ENCODE peak calls at places on chromosomes 5 and 9, in six cellular contexts. U is activated CD8-positive, alpha-beta T cell treated with anti-CD3 and anti-CD28 coated beads for 36 hours; F is heart left ventricle; C is AG09309; L is endothelial cell; N is HFFc6. G is an unnamed sample.

GRCh38 chr5:171647043-171647899 is 138.3 kb upstream of the SMIM23 start:
- DNase-seq in U (no peak), F (no peak), C (peak), L (no peak), N (no peak), G (no peak)

GRCh38 chr5:67149057-67149634 is 47.5 kb downstream of the CD180 start:
- DNase-seq in U (no peak), F (no peak), C (no peak), L (no peak), N (no peak), G (no peak)

GRCh38 chr5:144453753-144454152 is 283.1 kb downstream of the KCTD16 start:
- DNase-seq in U (no peak), F (no peak), C (no peak), L (no peak), N (no peak), G (no peak)

GRCh38 chr5:142977363-142978051 is 207.3 kb downstream of the ARHGAP26 start:
- DNase-seq in U (peak), F (no peak), C (peak), L (no peak), N (peak), G (peak)

GRCh38 chr9:69874301-69875060 is 53.9 kb downstream of the CFAP95 start:
- DNase-seq in U (no peak), F (no peak), C (peak), L (no peak), N (peak), G (no peak)

GRCh38 chr9:135494791-135495559 is 5.5 kb upstream of the MRPS2 start:
- DNase-seq in U (no peak), F (peak), C (no peak), L (no peak), N (no peak), G (no peak)

GRCh38 chr5:9715891-9716335 is 85.8 kb upstream of the TAS2R1 start:
- DNase-seq in U (no peak), F (no peak), C (no peak), L (no peak), N (peak), G (no peak)

GRCh38 chr5:149271717-149272558 is at the start of gene AFAP1L1:
- DNase-seq in U (peak), F (peak), C (no peak), L (peak), N (peak), G (no peak)

GRCh38 chr9:86487222-86487841 is 133.1 kb upstream of the TUT7 start:
- DNase-seq in U (no peak), F (no peak), C (peak), L (no peak), N (peak), G (peak)

GRCh38 chr5:54673523-54674225 is 156.1 kb downstream of the SNX18 start:
- DNase-seq in U (peak), F (peak), C (no peak), L (no peak), N (no peak), G (no peak)

GRCh38 chr5:88729476-88730182 is 153.4 kb downstream of the MEF2C start:
- DNase-seq in U (peak), F (no peak), C (peak), L (peak), N (peak), G (no peak)

GRCh38 chr5:60826653-60827052 is 17.4 kb downstream of the ELOVL7 start:
- DNase-seq in U (no peak), F (no peak), C (no peak), L (no peak), N (no peak), G (peak)

GRCh38 chr5:179134511-179134910 is 74.3 kb downstream of the ZNF354C start:
- DNase-seq in U (no peak), F (peak), C (no peak), L (no peak), N (no peak), G (no peak)

GRCh38 chr9:105355810-105356209 is 92.0 kb upstream of the FSD1L start:
- DNase-seq in U (peak), F (no peak), C (no peak), L (no peak), N (no peak), G (no peak)

GRCh38 chr5:78747703-78748359 is 99.3 kb upstream of the LHFPL2 start:
- DNase-seq in U (no peak), F (no peak), C (peak), L (no peak), N (peak), G (no peak)

GRCh38 chr5:139985733-139986132 is 57.4 kb downstream of the NRG2 start:
- DNase-seq in U (no peak), F (no peak), C (peak), L (no peak), N (peak), G (no peak)

GRCh38 chr5:10297646-10298204 is 10.0 kb downstream of the CMBL start:
- DNase-seq in U (no peak), F (no peak), C (no peak), L (no peak), N (no peak), G (no peak)

GRCh38 chr9:121703014-121703734 is 51.7 kb downstream of the DAB2IP start:
- DNase-seq in U (no peak), F (no peak), C (no peak), L (no peak), N (no peak), G (no peak)

GRCh38 chr9:16921855-16922254 is 51.4 kb upstream of the BNC2 start:
- DNase-seq in U (no peak), F (no peak), C (no peak), L (no peak), N (peak), G (no peak)

GRCh38 chr5:175668006-175668405 is 10.1 kb downstream of the HRH2 start:
- DNase-seq in U (no peak), F (no peak), C (no peak), L (no peak), N (no peak), G (no peak)

GRCh38 chr5:168727547-168728120 is 148.5 kb upstream of the PANK3 start:
- DNase-seq in U (no peak), F (no peak), C (no peak), L (no peak), N (no peak), G (no peak)

GRCh38 chr5:143405747-143406098 is 2.2 kb upstream of the NR3C1 start:
- DNase-seq in U (no peak), F (no peak), C (no peak), L (no peak), N (no peak), G (no peak)

GRCh38 chr9:134515026-134515821 is 126.4 kb upstream of the COL5A1 start:
- DNase-seq in U (no peak), F (peak), C (no peak), L (no peak), N (no peak), G (no peak)

GRCh38 chr9:16532272-16532671 is 338.2 kb downstream of the BNC2 start:
- DNase-seq in U (no peak), F (no peak), C (no peak), L (no peak), N (no peak), G (no peak)

GRCh38 chr9:96021616-96022444 is 146.3 kb downstream of the ERCC6L2 start:
- DNase-seq in U (peak), F (peak), C (no peak), L (peak), N (no peak), G (peak)

GRCh38 chr5:138243794-138244193 is 30.6 kb downstream of the GFRA3 start:
- DNase-seq in U (no peak), F (no peak), C (no peak), L (no peak), N (no peak), G (no peak)

GRCh38 chr5:53512539-53512938 is 32.1 kb downstream of the FST start:
- DNase-seq in U (no peak), F (no peak), C (no peak), L (no peak), N (no peak), G (no peak)

GRCh38 chr5:158522001-158522400 is 577.7 kb downstream of the EBF1 start:
- DNase-seq in U (no peak), F (no peak), C (peak), L (no peak), N (no peak), G (no peak)

GRCh38 chr9:14652729-14653377 is 40.4 kb downstream of the ZDHHC21 start:
- DNase-seq in U (no peak), F (no peak), C (no peak), L (no peak), N (peak), G (no peak)

GRCh38 chr5:143557061-143557818 is 153.8 kb upstream of the NR3C1 start:
- DNase-seq in U (no peak), F (no peak), C (no peak), L (no peak), N (peak), G (no peak)

GRCh38 chr5:32280656-32281081 is 32.1 kb downstream of the MTMR12 start:
- DNase-seq in U (peak), F (no peak), C (no peak), L (no peak), N (no peak), G (peak)

GRCh38 chr5:109859537-109859936 is 169.8 kb downstream of the MAN2A1 start:
- DNase-seq in U (no peak), F (no peak), C (no peak), L (no peak), N (no peak), G (no peak)

GRCh38 chr5:163503106-163504090 is 2.0 kb upstream of the MAT2B start:
- DNase-seq in U (peak), F (peak), C (no peak), L (peak), N (peak), G (peak)

GRCh38 chr9:3931996-3932906 is 367.6 kb downstream of the GLIS3 start:
- DNase-seq in U (no peak), F (no peak), C (peak), L (no peak), N (peak), G (no peak)

GRCh38 chr5:112161392-112161748 is 257.7 kb downstream of the EPB41L4A start:
- DNase-seq in U (no peak), F (no peak), C (no peak), L (no peak), N (no peak), G (no peak)

GRCh38 chr9:32603914-32604852 is 31.2 kb upstream of the NDUFB6 start:
- DNase-seq in U (no peak), F (no peak), C (no peak), L (peak), N (peak), G (no peak)

GRCh38 chr5:78320461-78320860 is 26.0 kb upstream of the AP3B1 start:
- DNase-seq in U (no peak), F (no peak), C (peak), L (no peak), N (peak), G (peak)

GRCh38 chr5:136086776-136087566 is 45.7 kb upstream of the SMAD5 start:
- DNase-seq in U (no peak), F (no peak), C (no peak), L (no peak), N (no peak), G (no peak)
- TF ChIP-seq CTCF in U (no peak), F (no peak), C (no peak), L (no peak), N (no peak), G (no peak)

GRCh38 chr5:36739751-36740221 is 133.4 kb downstream of the SLC1A3 start:
- DNase-seq in U (peak), F (peak), C (no peak), L (peak), N (peak), G (peak)
- TF ChIP-seq CTCF in U (peak), F (peak), C (peak), L (peak), N (peak), G (peak)

GRCh38 chr9:124357591-124358361 is 57.5 kb downstream of the PSMB7 start:
- DNase-seq in U (no peak), F (no peak), C (no peak), L (no peak), N (no peak), G (no peak)
- TF ChIP-seq CTCF in U (no peak), F (no peak), C (no peak), L (no peak), N (peak), G (no peak)

DNA sequence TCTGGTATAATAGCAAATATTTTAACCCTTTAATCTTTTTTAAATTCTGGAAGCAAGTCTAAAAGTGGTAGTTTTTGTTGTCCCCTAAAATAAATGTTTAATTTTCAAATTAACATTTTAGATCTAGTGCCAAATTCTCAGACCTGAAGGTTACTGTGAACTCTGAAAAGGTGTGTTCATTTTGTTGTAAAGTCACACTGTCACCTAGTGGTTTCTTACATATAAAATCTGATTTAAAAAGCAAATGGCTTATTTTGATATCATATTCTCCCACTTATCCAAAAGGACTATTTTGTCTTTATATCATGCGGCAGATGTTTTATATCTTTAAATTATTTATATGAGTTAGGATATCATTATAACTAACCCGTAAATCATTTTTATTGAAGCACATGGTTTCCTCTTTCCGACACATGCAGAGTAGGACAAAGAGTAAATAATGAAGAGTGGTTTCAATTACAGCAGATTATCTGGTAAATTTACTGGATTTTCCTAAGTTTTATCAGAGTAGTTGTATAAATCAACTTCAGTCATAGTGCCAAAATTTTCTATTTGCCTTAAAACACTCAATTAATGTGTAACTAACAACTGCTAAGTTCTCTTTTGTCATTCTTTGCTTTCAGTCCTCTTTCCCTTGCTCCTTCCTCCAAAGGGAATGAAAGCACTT is 189.4 kb downstream of the COX7C start:
- DNase-seq in U (no peak), F (no peak), C (no peak), L (no peak), N (no peak), G (no peak)
- TF ChIP-seq CTCF in U (no peak), F (no peak), C (no peak), L (no peak), N (no peak), G (no peak)

DNA sequence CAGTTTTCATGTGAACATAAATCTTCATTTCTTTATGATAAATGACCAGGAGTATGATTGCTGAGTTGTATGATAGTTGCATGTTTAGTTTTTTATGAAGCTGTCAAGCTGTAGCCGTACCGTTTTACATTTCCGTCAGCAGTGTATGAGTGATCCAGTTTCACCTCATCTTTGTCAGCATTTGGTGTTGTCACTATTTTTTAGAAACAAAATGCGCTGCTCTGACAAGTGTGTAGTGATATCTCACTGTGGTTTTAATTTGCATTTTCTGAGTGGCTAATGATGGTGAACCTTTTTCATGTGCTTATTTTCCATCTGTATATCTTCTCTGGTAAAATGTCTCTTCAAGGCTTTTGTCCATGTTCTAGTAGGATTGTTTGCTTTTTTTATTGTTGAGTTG is 6.7 kb upstream of the SPATA31D1 start:
- DNase-seq in U (no peak), F (no peak), C (no peak), L (no peak), N (no peak), G (no peak)
- TF ChIP-seq CTCF in U (no peak), F (no peak), C (no peak), L (no peak), N (no peak), G (no peak)

GRCh38 chr5:113512341-113512740 is 1.2 kb upstream of the YTHDC2 start:
- DNase-seq in U (no peak), F (no peak), C (no peak), L (no peak), N (no peak), G (no peak)

GRCh38 chr5:113510836-113511451 is 2.5 kb upstream of the YTHDC2 start:
- DNase-seq in U (no peak), F (no peak), C (no peak), L (no peak), N (peak), G (peak)

GRCh38 chr5:113514263-113514590 is 733 bp downstream of the YTHDC2 start:
- DNase-seq in U (no peak), F (no peak), C (no peak), L (no peak), N (no peak), G (peak)

GRCh38 chr5:113508756-113509155 is 4.7 kb upstream of the YTHDC2 start:
- DNase-seq in U (no peak), F (no peak), C (no peak), L (no peak), N (no peak), G (no peak)

GRCh38 chr5:113513384-113514262 is at the start of gene YTHDC2:
- DNase-seq in U (peak), F (peak), C (peak), L (peak), N (peak), G (peak)
- TF ChIP-seq CTCF in U (no peak), F (peak), C (peak), L (no peak), N (no peak), G (peak)

GRCh38 chr5:57341380-57341979 is 141.1 kb downstream of the ACTBL2 start:
- DNase-seq in U (no peak), F (no peak), C (no peak), L (no peak), N (no peak), G (no peak)

GRCh38 chr5:57338849-57339340 is 143.7 kb downstream of the ACTBL2 start:
- DNase-seq in U (no peak), F (no peak), C (no peak), L (no peak), N (no peak), G (no peak)

GRCh38 chr5:57340681-57341080 is 141.9 kb downstream of the ACTBL2 start:
- DNase-seq in U (no peak), F (no peak), C (no peak), L (no peak), N (no peak), G (no peak)

GRCh38 chr5:57335092-57335491 is 147.5 kb downstream of the ACTBL2 start:
- DNase-seq in U (no peak), F (no peak), C (no peak), L (no peak), N (peak), G (no peak)

GRCh38 chr5:57338068-57338848 is 144.4 kb downstream of the ACTBL2 start:
- DNase-seq in U (peak), F (no peak), C (no peak), L (peak), N (peak), G (peak)
- TF ChIP-seq CTCF in U (peak), F (peak), C (peak), L (peak), N (peak), G (peak)

DNA sequence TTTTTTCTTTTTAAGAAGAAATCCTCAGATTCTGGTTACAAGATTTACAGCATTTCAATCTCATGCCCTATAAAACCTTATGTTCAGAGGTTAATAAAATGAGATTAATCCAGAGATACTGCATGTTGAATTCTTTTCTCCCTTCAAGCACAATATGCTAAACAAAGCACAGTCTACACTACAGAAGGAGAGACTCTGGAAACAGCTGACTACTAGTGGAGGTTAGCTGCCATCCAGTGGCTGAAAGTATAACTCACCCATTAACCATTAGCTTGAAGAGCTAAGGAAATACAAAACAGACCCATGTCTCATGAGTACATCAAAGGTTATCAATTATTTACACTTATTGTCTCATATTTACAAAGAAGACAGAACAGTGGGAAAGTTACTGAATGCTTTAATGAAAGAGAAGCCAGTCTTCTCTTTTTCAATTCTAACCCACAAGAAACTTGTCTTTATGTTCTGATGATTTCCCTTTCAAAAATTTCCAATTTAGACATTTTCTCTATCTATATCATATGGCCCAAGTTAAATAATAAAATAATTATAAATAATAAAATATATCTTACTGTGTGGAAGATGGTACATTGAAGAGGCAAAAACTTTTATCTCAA is 12.7 kb upstream of the DNAH5 start:
- DNase-seq in U (peak), F (no peak), C (peak), L (peak), N (peak), G (peak)
- TF ChIP-seq CTCF in U (peak), F (peak), C (peak), L (peak), N (peak), G (peak)